ENCODE peak calls at places on chromosome 15, in nine cellular contexts. X is transverse colon; F is HepG2; K is hypothalamus; A is stimulated activated CD8-positive, alpha-beta memory T cell treated with anti-CD3 and anti-CD28 coated beads, Interleukin-4, amount 100 ng/mL, for 48 hours; S is kidney glomerular epithelial cell; U is GM10248; V is AG08396; W is naive thymus-derived CD8-positive, alpha-beta T cell. J is an unnamed sample.

GRCh38 chr15:38130739-38131498 is 121.7 kb upstream of the SPRED1 start:
- DNase-seq in X (peak; percentile 74), F (no peak), K (peak; percentile 59), A (no peak), S (peak; percentile 38), U (peak; percentile 33), V (peak; percentile 78), W (no peak), J (peak; percentile 65)

GRCh38 chr15:92164327-92165000 is 229.2 kb upstream of the ST8SIA2 start:
- DNase-seq in X (no peak), F (peak; percentile 88), K (no peak), A (no peak), S (peak; percentile 60), U (no peak), V (no peak), W (no peak), J (no peak)

GRCh38 chr15:52436971-52437370 is 91.7 kb downstream of the MYO5A start:
- DNase-seq in X (no peak), F (no peak), K (no peak), A (no peak), S (no peak), U (no peak), V (no peak), W (no peak), J (no peak)

GRCh38 chr15:64774556-64775523 is 549 bp downstream of the RBPMS2 start:
- DNase-seq in X (no peak), F (no peak), K (no peak), A (peak; percentile 28), S (no peak), U (no peak), V (peak; percentile 49), W (no peak), J (no peak)

GRCh38 chr15:47429376-47429775 is 287.9 kb upstream of the SEMA6D start:
- DNase-seq in X (no peak), F (no peak), K (no peak), A (no peak), S (no peak), U (no peak), V (no peak), W (no peak), J (no peak)

GRCh38 chr15:100768501-100768931 is 111.1 kb upstream of the ALDH1A3 start:
- DNase-seq in X (no peak), F (no peak), K (no peak), A (no peak), S (no peak), U (peak; percentile 12), V (no peak), W (no peak), J (no peak)

GRCh38 chr15:64740361-64741170 is 34.8 kb downstream of the RBPMS2 start:
- DNase-seq in X (peak; percentile 74), F (peak; percentile 26), K (no peak), A (no peak), S (no peak), U (peak; percentile 61), V (peak; percentile 85), W (no peak), J (no peak)

GRCh38 chr15:80841537-80841936 is 62.4 kb downstream of the CEMIP start:
- DNase-seq in X (no peak), F (peak; percentile 27), K (no peak), A (no peak), S (no peak), U (no peak), V (no peak), W (no peak), J (no peak)

GRCh38 chr15:53872410-53872809 is 105.8 kb upstream of the UNC13C start:
- DNase-seq in X (no peak), F (no peak), K (no peak), A (no peak), S (no peak), U (no peak), V (no peak), W (no peak), J (no peak)

GRCh38 chr15:68995754-68996141 is 18.7 kb upstream of the NOX5 start:
- DNase-seq in X (no peak), F (no peak), K (no peak), A (no peak), S (no peak), U (no peak), V (no peak), W (no peak), J (no peak)

GRCh38 chr15:90364251-90364650 is 12.2 kb downstream of the ZNF774 start:
- DNase-seq in X (no peak), F (no peak), K (no peak), A (no peak), S (peak; percentile 94), U (no peak), V (no peak), W (no peak), J (no peak)

GRCh38 chr15:72342385-72342784 is 22.4 kb upstream of the CELF6 start:
- DNase-seq in X (peak; percentile 22), F (peak; percentile 33), K (peak; percentile 7), A (peak; percentile 50), S (peak; percentile 13), U (no peak), V (no peak), W (peak; percentile 24), J (no peak)

GRCh38 chr15:73442436-73442835 is 528 bp upstream of the REC114 start:
- DNase-seq in X (no peak), F (no peak), K (no peak), A (no peak), S (no peak), U (no peak), V (no peak), W (no peak), J (no peak)

GRCh38 chr15:47485419-47485818 is 231.9 kb upstream of the SEMA6D start:
- DNase-seq in X (no peak), F (no peak), K (no peak), A (no peak), S (no peak), U (no peak), V (no peak), W (no peak), J (no peak)

GRCh38 chr15:32898414-32898813 is 180.6 kb downstream of the GREM1 start:
- DNase-seq in X (no peak), F (no peak), K (no peak), A (no peak), S (no peak), U (no peak), V (no peak), W (no peak), J (no peak)

GRCh38 chr15:48868549-48868948 is 9.4 kb upstream of the EID1 start:
- DNase-seq in X (no peak), F (no peak), K (no peak), A (no peak), S (peak; percentile 78), U (no peak), V (peak; percentile 38), W (no peak), J (no peak)